ENCODE peak calls at places on chromosome 6, in ten cellular contexts. T, P, O, E, B, A, J, S, F and U are unnamed samples.

GRCh38 chr6:71510057-71510713 is 221.6 kb downstream of the OGFRL1 start:
- DNase-seq in A (peak; percentile 28), B (no peak), O (peak; percentile 16), P (peak; percentile 58), T (peak; percentile 77), S (no peak), J (peak; percentile 51), F (peak; percentile 49), E (peak; percentile 53), U (peak; percentile 72)

GRCh38 chr6:110042670-110043296 is 64.7 kb downstream of the GPR6 start:
- DNase-seq in F (no peak), A (no peak), B (no peak), O (no peak), E (no peak), J (no peak), S (no peak), T (no peak), P (no peak), U (no peak)

GRCh38 chr6:152096863-152097496 is 289.5 kb downstream of the ESR1 start:
- DNase-seq in B (no peak), T (peak; percentile 94), F (no peak), P (peak; percentile 79), S (no peak), A (no peak), J (no peak), O (no peak), E (peak; percentile 71), U (peak; percentile 80)

GRCh38 chr6:111712398-111712797 is 106.7 kb upstream of the TRAF3IP2 start:
- DNase-seq in S (peak; percentile 39), E (peak; percentile 13), O (no peak), A (no peak), P (peak; percentile 87), B (no peak), J (no peak), T (peak; percentile 56), F (no peak), U (no peak)

GRCh38 chr6:41547799-41548097 is 1.6 kb downstream of the FOXP4 start:
- DNase-seq in A (no peak), O (no peak), T (no peak), F (no peak), B (no peak), P (no peak), E (no peak), S (no peak), J (no peak), U (no peak)

GRCh38 chr6:27422651-27423332 is 34.2 kb downstream of the ZNF391 start:
- DNase-seq in A (no peak), P (no peak), O (no peak), T (peak; percentile 45), E (no peak), F (no peak), J (peak; percentile 47), B (no peak), S (no peak), U (no peak)

GRCh38 chr6:160431791-160432404 is 83.7 kb downstream of the SLC22A3 start:
- DNase-seq in J (no peak), A (no peak), F (no peak), O (no peak), T (peak; percentile 93), E (no peak), B (no peak), S (no peak), P (no peak), U (no peak)

GRCh38 chr6:87483929-87484328 is 11.2 kb downstream of the SLC35A1 start:
- DNase-seq in P (peak; percentile 40), B (no peak), O (peak; percentile 51), J (peak; percentile 86), T (peak; percentile 66), S (peak; percentile 8), F (no peak), E (peak; percentile 12), A (no peak), U (peak; percentile 28)

GRCh38 chr6:170099387-170099786 is 191.5 kb downstream of the DLL1 start:
- DNase-seq in S (no peak), O (no peak), J (no peak), F (peak; percentile 10), T (no peak), E (no peak), A (no peak), B (no peak), P (no peak), U (no peak)

GRCh38 chr6:35494161-35494563 is 2.7 kb downstream of the TEAD3 start:
- DNase-seq in B (no peak), J (no peak), E (no peak), F (no peak), T (no peak), S (no peak), P (no peak), A (peak; percentile 44), O (no peak), U (peak; percentile 44)

GRCh38 chr6:155694429-155694795 is 238.8 kb upstream of the NOX3 start:
- DNase-seq in T (no peak), E (no peak), F (no peak), S (no peak), O (no peak), A (no peak), J (no peak), P (no peak), B (no peak), U (no peak)

DNA sequence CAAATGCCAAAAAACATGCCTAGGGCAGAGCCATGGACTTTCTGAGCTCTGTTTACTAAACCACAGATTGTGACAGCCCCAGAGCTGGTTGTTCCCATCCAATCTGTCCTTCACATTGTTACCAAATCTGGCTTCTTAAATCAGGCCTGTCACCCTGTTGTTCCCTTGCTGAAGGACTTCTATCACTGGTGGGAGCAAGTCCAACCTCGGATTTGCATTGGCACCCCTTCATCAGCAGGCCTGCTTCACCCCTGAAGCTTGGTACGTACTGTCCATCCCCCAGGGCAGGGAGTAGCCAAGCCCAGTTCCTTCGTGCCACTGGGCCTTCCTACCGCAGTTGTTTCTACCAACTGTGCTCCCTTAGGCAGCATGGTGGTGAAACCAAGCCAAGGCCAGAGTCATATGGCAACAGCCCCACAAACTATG is 357.3 kb upstream of the JARID2 start:
- DNase-seq in J (no peak), T (no peak), F (no peak), S (no peak), P (no peak), E (no peak), A (no peak), O (no peak), B (no peak), U (no peak)
- TF ChIP-seq CTCF in J (no peak), T (no peak), F (no peak), S (no peak), P (no peak), E (no peak), A (no peak), O (no peak), B (no peak), U (no peak)

DNA sequence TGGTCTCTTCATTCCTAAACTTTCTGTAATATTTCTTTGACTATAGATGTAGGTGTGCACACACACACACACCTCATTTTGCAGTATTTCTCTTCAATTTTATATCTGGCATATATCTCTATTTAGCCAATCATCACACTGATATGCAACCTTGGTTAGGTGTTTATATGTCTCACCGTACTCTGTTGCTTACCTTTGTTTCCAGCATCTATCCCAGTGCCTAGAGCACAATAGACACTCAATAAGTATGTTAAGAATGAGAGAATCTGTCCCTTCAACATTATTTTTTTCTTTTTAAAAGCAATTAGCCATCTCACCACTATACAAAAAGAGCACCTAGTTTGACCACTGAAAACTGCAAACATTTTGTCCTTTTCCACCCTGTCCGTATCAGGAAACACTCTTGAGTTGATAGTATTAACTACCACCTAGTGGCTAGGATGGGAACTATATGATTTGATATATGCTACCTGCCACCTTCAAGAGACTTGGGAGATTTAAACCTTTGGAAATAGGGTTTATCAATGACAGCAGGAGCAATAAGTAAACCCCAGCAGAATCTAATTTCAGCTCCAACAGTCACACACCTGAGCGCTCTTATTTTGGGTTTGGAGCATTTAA is 48.7 kb upstream of the RSPO3 start:
- DNase-seq in S (no peak), J (no peak), F (no peak), A (no peak), B (no peak), O (no peak), E (peak; percentile 10), T (peak; percentile 59), P (peak; percentile 14), U (peak; percentile 39)
- TF ChIP-seq CTCF in S (no peak), J (peak; percentile 20), F (peak; percentile 51), A (no peak), B (peak; percentile 51), O (peak; percentile 66), E (no peak), T (peak; percentile 56), P (peak; percentile 49), U (peak; percentile 80)

GRCh38 chr6:56668158-56668557 is 25.5 kb upstream of the DST start:
- DNase-seq in T (no peak), P (no peak), J (no peak), B (no peak), O (peak; percentile 76), F (no peak), E (no peak), S (no peak), A (no peak), U (no peak)

GRCh38 chr6:56669585-56669984 is 26.9 kb upstream of the DST start:
- DNase-seq in E (no peak), T (no peak), A (no peak), F (no peak), P (no peak), J (no peak), S (no peak), B (no peak), O (no peak), U (no peak)

GRCh38 chr6:56669041-56669440 is 26.4 kb upstream of the DST start:
- DNase-seq in J (no peak), O (no peak), S (no peak), F (no peak), B (no peak), A (no peak), P (no peak), T (no peak), E (no peak), U (no peak)

GRCh38 chr6:56671651-56672461 is 29.2 kb upstream of the DST start:
- DNase-seq in T (peak; percentile 33), O (no peak), P (no peak), E (no peak), F (peak; percentile 58), A (peak; percentile 67), S (no peak), J (no peak), B (no peak), U (no peak)

GRCh38 chr6:56671160-56671559 is 28.5 kb upstream of the DST start:
- DNase-seq in A (no peak), J (no peak), O (no peak), S (no peak), E (no peak), T (no peak), B (no peak), F (no peak), P (no peak), U (no peak)
- TF ChIP-seq CTCF in A (no peak), J (no peak), O (peak; percentile 76), S (no peak), E (peak; percentile 54), T (no peak), B (no peak), F (no peak), P (no peak), U (no peak)

DNA sequence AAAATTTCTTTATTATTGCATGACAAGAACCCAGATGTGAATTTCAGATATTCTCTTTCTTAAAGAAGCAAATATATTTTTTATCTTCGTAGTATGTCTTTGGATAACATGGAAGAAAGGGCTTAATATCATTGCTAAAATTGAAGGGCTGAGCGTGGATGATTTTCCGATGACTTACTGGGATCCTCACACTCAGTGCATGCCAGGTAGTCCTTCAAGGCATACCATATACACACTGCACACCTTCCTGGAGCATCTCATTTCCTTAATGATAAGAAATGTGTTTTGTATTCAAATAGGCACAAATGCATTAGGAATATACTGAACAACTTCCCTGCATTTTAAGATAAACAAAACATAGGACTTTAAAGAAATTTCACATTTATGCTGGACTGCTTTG is 193.9 kb upstream of the MAP3K7 start:
- DNase-seq in P (no peak), E (no peak), F (no peak), O (no peak), S (no peak), B (no peak), T (no peak), A (no peak), J (no peak), U (no peak)
- TF ChIP-seq CTCF in P (no peak), E (no peak), F (no peak), O (no peak), S (no peak), B (no peak), T (no peak), A (no peak), J (no peak), U (no peak)